ENCODE peak calls at places on chromosomes 5 and 9, in five cellular contexts. One of them, this sample, is unnamed.

GRCh38 chr5:124132843-124133242 is 613.6 kb downstream of the ZNF608 start:
- DNase-seq in SK-N-SH: no peak
- DNase-seq in HEK293T: no peak
- DNase-seq in K562: no peak
- DNase-seq in GM12878: no peak
- DNase-seq in this sample: no peak

GRCh38 chr9:95757483-95757882 is 118.0 kb upstream of the ERCC6L2 start:
- DNase-seq in HEK293T: no peak
- DNase-seq in K562: no peak
- DNase-seq in GM12878: no peak
- DNase-seq in SK-N-SH: no peak
- DNase-seq in this sample: no peak

GRCh38 chr9:20592673-20593072 is 29.6 kb downstream of the MLLT3 start:
- DNase-seq in GM12878: no peak
- DNase-seq in HEK293T: no peak
- DNase-seq in K562: no peak
- DNase-seq in SK-N-SH: no peak
- DNase-seq in this sample: no peak

GRCh38 chr5:42719034-42719433 is 37.6 kb upstream of the CCDC152 start:
- DNase-seq in SK-N-SH: no peak
- DNase-seq in K562: no peak
- DNase-seq in GM12878: no peak
- DNase-seq in HEK293T: no peak
- DNase-seq in this sample: no peak

GRCh38 chr5:76855961-76856360 is 6.1 kb downstream of the S100Z start:
- DNase-seq in HEK293T: no peak
- DNase-seq in K562: peak; percentile 62
- DNase-seq in SK-N-SH: no peak
- DNase-seq in GM12878: no peak
- DNase-seq in this sample: no peak

GRCh38 chr9:107487521-107488399 is 1.8 kb downstream of the KLF4 start:
- DNase-seq in GM12878: no peak
- DNase-seq in K562: no peak
- DNase-seq in HEK293T: no peak
- DNase-seq in SK-N-SH: peak; percentile 64
- DNase-seq in this sample: no peak

GRCh38 chr9:130328349-130328801 is 62.8 kb downstream of the HMCN2 start:
- DNase-seq in SK-N-SH: no peak
- DNase-seq in GM12878: no peak
- DNase-seq in HEK293T: peak; percentile 34
- DNase-seq in K562: no peak
- DNase-seq in this sample: no peak

GRCh38 chr9:101119206-101119819 is 90.8 kb downstream of the PLPPR1 start:
- DNase-seq in SK-N-SH: peak; percentile 44
- DNase-seq in HEK293T: peak; percentile 55
- DNase-seq in GM12878: no peak
- DNase-seq in K562: peak; percentile 42
- DNase-seq in this sample: peak; percentile 57

GRCh38 chr5:164336276-164336675 is 830.9 kb downstream of the MAT2B start:
- DNase-seq in SK-N-SH: no peak
- DNase-seq in GM12878: no peak
- DNase-seq in HEK293T: no peak
- DNase-seq in K562: peak; percentile 8
- DNase-seq in this sample: no peak

GRCh38 chr5:157859227-157859575 is 256 bp upstream of the CLINT1 start:
- DNase-seq in SK-N-SH: no peak
- DNase-seq in GM12878: no peak
- DNase-seq in HEK293T: no peak
- DNase-seq in K562: no peak
- DNase-seq in this sample: no peak

GRCh38 chr5:178165585-178165984 is 11.9 kb upstream of the NHP2 start:
- DNase-seq in GM12878: no peak
- DNase-seq in HEK293T: no peak
- DNase-seq in K562: no peak
- DNase-seq in SK-N-SH: no peak
- DNase-seq in this sample: no peak

GRCh38 chr5:179497636-179498365 is 52.6 kb upstream of the RUFY1 start:
- DNase-seq in K562: no peak
- DNase-seq in HEK293T: no peak
- DNase-seq in SK-N-SH: no peak
- DNase-seq in GM12878: no peak
- DNase-seq in this sample: no peak

GRCh38 chr5:142826741-142827492 is 56.7 kb downstream of the ARHGAP26 start:
- DNase-seq in HEK293T: no peak
- DNase-seq in SK-N-SH: no peak
- DNase-seq in K562: no peak
- DNase-seq in GM12878: no peak
- DNase-seq in this sample: no peak

GRCh38 chr5:111984044-111984443 is 227.1 kb upstream of the NREP start:
- DNase-seq in K562: no peak
- DNase-seq in SK-N-SH: peak; percentile 21
- DNase-seq in GM12878: no peak
- DNase-seq in HEK293T: no peak
- DNase-seq in this sample: no peak

GRCh38 chr5:61768692-61769281 is 436.7 kb downstream of the ZSWIM6 start:
- DNase-seq in GM12878: no peak
- DNase-seq in SK-N-SH: peak; percentile 31
- DNase-seq in HEK293T: peak; percentile 70
- DNase-seq in K562: peak; percentile 56
- DNase-seq in this sample: peak; percentile 70

GRCh38 chr5:167602077-167602476 is 689.4 kb upstream of the WWC1 start:
- DNase-seq in HEK293T: no peak
- DNase-seq in SK-N-SH: no peak
- DNase-seq in K562: no peak
- DNase-seq in GM12878: no peak
- DNase-seq in this sample: no peak

GRCh38 chr5:167802755-167803431 is 488.6 kb upstream of the WWC1 start:
- DNase-seq in HEK293T: no peak
- DNase-seq in K562: no peak
- DNase-seq in SK-N-SH: no peak
- DNase-seq in GM12878: no peak
- DNase-seq in this sample: no peak

GRCh38 chr9:18347381-18348084 is 126.4 kb upstream of the ADAMTSL1 start:
- DNase-seq in GM12878: no peak
- DNase-seq in HEK293T: no peak
- DNase-seq in SK-N-SH: no peak
- DNase-seq in K562: no peak
- DNase-seq in this sample: no peak

GRCh38 chr5:91443028-91443427 is 59.9 kb upstream of the ARRDC3 start:
- DNase-seq in GM12878: no peak
- DNase-seq in HEK293T: no peak
- DNase-seq in K562: no peak
- DNase-seq in SK-N-SH: no peak
- DNase-seq in this sample: no peak

GRCh38 chr5:21254161-21254560 is 1266.2 kb upstream of the CDH18 start:
- DNase-seq in K562: no peak
- DNase-seq in SK-N-SH: no peak
- DNase-seq in GM12878: no peak
- DNase-seq in HEK293T: no peak
- DNase-seq in this sample: no peak

GRCh38 chr9:121849554-121849953 is 198.1 kb downstream of the DAB2IP start:
- DNase-seq in GM12878: no peak
- DNase-seq in K562: no peak
- DNase-seq in HEK293T: no peak
- DNase-seq in SK-N-SH: no peak
- DNase-seq in this sample: no peak

GRCh38 chr5:127055880-127056653 is 17.2 kb downstream of the C5orf63 start:
- DNase-seq in K562: no peak
- DNase-seq in GM12878: no peak
- DNase-seq in HEK293T: no peak
- DNase-seq in SK-N-SH: no peak
- DNase-seq in this sample: no peak

GRCh38 chr5:123756325-123756664 is 244.3 kb downstream of the CSNK1G3 start:
- DNase-seq in SK-N-SH: no peak
- DNase-seq in K562: no peak
- DNase-seq in GM12878: no peak
- DNase-seq in HEK293T: no peak
- DNase-seq in this sample: no peak

DNA sequence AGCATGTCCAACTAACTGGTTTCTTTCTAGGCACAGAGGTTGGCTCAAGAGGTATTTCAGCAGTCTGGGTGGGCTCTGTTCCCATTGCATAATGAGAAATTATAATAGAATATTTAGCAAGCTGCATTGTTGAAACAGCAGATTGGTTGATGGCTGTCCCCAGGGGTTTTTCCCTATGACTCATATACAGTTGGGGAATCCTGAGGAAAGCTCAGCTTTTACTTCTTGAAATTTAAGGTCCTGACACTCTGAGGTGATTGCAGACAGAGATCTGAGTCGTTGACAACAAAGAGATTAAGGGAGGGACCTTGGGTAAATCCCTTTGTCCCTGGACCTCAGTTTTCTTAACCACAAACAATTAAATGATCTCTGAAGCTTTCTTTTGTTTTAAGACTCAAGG is 38.3 kb upstream of the TNFSF8 start:
- DNase-seq in K562: no peak
- DNase-seq in GM12878: no peak
- DNase-seq in SK-N-SH: no peak
- DNase-seq in HEK293T: no peak
- DNase-seq in this sample: no peak
- TF ChIP-seq FOXM1 in K562: no peak
- TF ChIP-seq FOXM1 in GM12878: no peak
- TF ChIP-seq FOXM1 in SK-N-SH: no peak
- TF ChIP-seq FOXM1 in HEK293T: no peak
- TF ChIP-seq FOXM1 in this sample: no peak

DNA sequence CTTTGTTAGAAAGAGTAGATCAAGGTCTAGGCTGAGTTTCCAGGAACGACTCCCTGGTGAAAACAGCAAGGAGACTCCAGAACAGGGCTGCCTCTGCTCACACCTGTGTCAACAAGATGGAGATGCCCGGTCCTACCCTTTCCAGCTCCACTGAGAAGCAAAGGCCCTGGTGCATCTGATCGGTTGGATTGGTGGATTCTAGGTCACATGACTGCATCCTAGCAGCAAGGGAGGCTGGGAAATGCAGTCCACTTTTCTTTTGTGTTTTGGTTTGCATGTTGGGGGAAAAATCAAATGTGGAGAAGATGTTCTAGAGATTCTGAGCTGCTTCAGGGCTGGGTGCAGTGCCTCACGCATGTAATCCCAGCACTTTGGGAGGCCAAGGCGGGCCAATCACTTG is 82.0 kb upstream of the TRIO start:
- DNase-seq in GM12878: no peak
- DNase-seq in SK-N-SH: peak; percentile 16
- DNase-seq in K562: peak; percentile 4
- DNase-seq in HEK293T: peak; percentile 22
- DNase-seq in this sample: no peak
- TF ChIP-seq FOXM1 in GM12878: no peak
- TF ChIP-seq FOXM1 in SK-N-SH: no peak
- TF ChIP-seq FOXM1 in K562: no peak
- TF ChIP-seq FOXM1 in HEK293T: no peak
- TF ChIP-seq FOXM1 in this sample: no peak

DNA sequence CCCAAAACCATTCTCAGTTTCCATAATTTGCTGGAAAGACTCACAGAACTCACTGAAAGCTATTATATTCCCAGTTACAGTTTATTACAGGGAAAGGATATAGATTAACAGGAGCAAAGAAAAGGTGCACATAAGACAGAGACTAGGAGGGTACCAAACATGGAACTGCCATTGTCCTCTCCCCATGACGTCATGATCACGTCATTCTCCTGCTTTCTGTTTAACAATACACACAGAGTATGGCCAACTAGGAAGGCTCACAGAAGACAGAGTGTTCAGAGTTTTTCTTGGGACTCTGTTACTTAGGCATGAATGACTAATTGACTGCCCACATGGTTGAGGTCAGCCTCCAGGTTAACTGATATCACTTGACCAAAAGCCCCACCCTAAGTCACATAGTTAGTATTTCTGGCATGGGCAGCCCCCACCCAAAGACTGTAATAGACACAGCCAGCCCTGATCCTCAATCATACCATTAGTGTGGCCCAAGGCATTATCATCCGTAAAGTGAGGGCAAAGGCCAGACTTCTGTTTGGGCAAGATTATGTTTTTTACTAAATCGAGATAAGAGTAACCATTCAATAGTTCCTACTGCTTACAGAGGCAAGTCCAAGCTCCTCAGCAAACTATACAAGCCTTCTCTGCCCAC is 353.5 kb upstream of the POU5F2 start:
- DNase-seq in K562: peak; percentile 74
- DNase-seq in HEK293T: no peak
- DNase-seq in GM12878: no peak
- DNase-seq in SK-N-SH: no peak
- DNase-seq in this sample: no peak
- TF ChIP-seq FOXM1 in K562: peak; percentile 29
- TF ChIP-seq FOXM1 in HEK293T: no peak
- TF ChIP-seq FOXM1 in GM12878: no peak
- TF ChIP-seq FOXM1 in SK-N-SH: no peak
- TF ChIP-seq FOXM1 in this sample: no peak

GRCh38 chr5:135565691-135566421 is 12.9 kb downstream of the CXCL14 start:
- DNase-seq in HEK293T: peak; percentile 79
- DNase-seq in GM12878: no peak
- DNase-seq in SK-N-SH: peak; percentile 60
- DNase-seq in K562: peak; percentile 82
- DNase-seq in this sample: peak; percentile 42

GRCh38 chr5:135567661-135568060 is 11.1 kb downstream of the CXCL14 start:
- DNase-seq in HEK293T: no peak
- DNase-seq in GM12878: no peak
- DNase-seq in K562: no peak
- DNase-seq in SK-N-SH: no peak
- DNase-seq in this sample: no peak

GRCh38 chr5:135565256-135565655 is 13.5 kb downstream of the CXCL14 start:
- DNase-seq in HEK293T: no peak
- DNase-seq in GM12878: no peak
- DNase-seq in SK-N-SH: no peak
- DNase-seq in K562: no peak
- DNase-seq in this sample: no peak

GRCh38 chr5:135568241-135568640 is 10.6 kb downstream of the CXCL14 start:
- DNase-seq in K562: no peak
- DNase-seq in HEK293T: no peak
- DNase-seq in SK-N-SH: no peak
- DNase-seq in GM12878: no peak
- DNase-seq in this sample: no peak

GRCh38 chr5:135566422-135567416 is 12.1 kb downstream of the CXCL14 start:
- DNase-seq in HEK293T: no peak
- DNase-seq in K562: peak; percentile 27
- DNase-seq in SK-N-SH: no peak
- DNase-seq in GM12878: no peak
- DNase-seq in this sample: no peak
- TF ChIP-seq FOXM1 in HEK293T: no peak
- TF ChIP-seq FOXM1 in K562: no peak
- TF ChIP-seq FOXM1 in SK-N-SH: no peak
- TF ChIP-seq FOXM1 in GM12878: no peak
- TF ChIP-seq FOXM1 in this sample: no peak